ENCODE peak calls at places on chromosomes 7 and 10, in eight cellular contexts. C is upper lobe of right lung; E is GM23248; M is transverse colon; O is psoas muscle; P is CD4-positive, CD25-positive, alpha-beta regulatory T cell; T is adrenal gland; I is cardiac muscle cell. F is an unnamed sample.

GRCh38 chr10:30762620-30763019 is 133.1 kb upstream of the LYZL2 start:
- DNase-seq in C (no peak), E (no peak), M (no peak), O (no peak), P (no peak), T (no peak), I (no peak), F (no peak)

GRCh38 chr10:28982950-28983349 is 305.6 kb downstream of the BAMBI start:
- DNase-seq in C (no peak), E (no peak), M (no peak), O (no peak), P (no peak), T (no peak), I (peak), F (no peak)

GRCh38 chr7:153017197-153017596 is 257.6 kb downstream of the ACTR3B start:
- DNase-seq in C (no peak), E (no peak), M (no peak), O (no peak), P (no peak), T (no peak), I (no peak), F (peak)

GRCh38 chr10:77501152-77501845 is 136.3 kb downstream of the KCNMA1 start:
- DNase-seq in C (no peak), E (peak), M (no peak), O (peak), P (no peak), T (peak), I (peak), F (no peak)

GRCh38 chr10:91006752-91007346 is 86.0 kb upstream of the ANKRD1 start:
- DNase-seq in C (no peak), E (no peak), M (no peak), O (no peak), P (peak), T (no peak), I (no peak), F (no peak)

GRCh38 chr10:86953747-86954680 is 3.4 kb downstream of the MMRN2 start:
- DNase-seq in C (no peak), E (peak), M (no peak), O (peak), P (no peak), T (peak), I (peak), F (peak)

GRCh38 chr10:118873080-118873737 is 118.4 kb upstream of the CACUL1 start:
- DNase-seq in C (no peak), E (peak), M (no peak), O (no peak), P (no peak), T (no peak), I (peak), F (no peak)

GRCh38 chr7:120996333-120996982 is 7.9 kb downstream of the CPED1 start:
- DNase-seq in C (no peak), E (peak), M (peak), O (no peak), P (peak), T (peak), I (peak), F (peak)

GRCh38 chr7:32531402-32531801 is 36.1 kb downstream of the AVL9 start:
- DNase-seq in C (no peak), E (no peak), M (no peak), O (no peak), P (no peak), T (no peak), I (no peak), F (no peak)

DNA sequence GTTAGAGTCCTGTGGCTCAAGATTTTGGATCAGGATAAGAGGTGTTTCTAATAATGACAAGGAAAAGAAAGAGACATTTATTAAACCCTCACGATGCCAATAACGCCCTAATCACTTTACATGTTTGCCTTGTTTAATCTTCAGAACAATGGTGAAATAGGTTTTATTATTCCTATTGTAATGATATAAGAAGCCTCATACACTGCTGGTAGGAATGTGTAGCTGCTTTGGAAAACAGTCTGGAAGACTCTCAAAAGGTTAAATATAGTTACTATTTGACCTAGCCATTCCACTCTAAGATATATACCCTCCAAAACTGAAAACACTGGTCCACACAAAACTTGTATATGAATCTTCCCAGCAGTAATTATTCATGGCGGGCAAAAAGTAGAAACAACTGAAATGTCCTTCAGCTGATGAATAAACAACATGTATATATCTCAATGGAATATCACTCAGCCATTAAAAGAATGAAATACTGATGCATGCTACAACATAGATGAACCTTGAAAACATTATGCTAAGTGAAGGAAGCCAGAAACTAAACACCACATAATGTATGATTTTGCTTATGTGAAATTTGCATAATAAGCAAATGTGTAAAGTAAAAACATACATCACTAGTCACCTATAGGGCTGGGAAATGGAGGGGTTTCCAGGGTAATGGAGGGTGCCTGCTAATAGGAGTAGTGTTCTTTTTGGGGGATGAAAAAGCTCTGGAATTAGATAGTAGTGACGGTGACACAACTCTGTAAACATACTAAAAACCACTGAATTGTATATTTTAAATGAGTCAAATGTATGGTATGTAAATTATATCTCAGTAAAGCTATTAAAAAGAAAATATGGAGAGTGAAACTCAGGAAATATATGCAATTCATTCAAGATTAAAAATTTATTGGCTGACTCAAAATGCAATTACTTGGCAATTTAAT is 76.9 kb upstream of the ANK3 start:
- DNase-seq in C (no peak), E (peak), M (no peak), O (no peak), P (no peak), T (no peak), I (no peak), F (no peak)
- H3K4me3 ChIP-seq in C (no peak), E (no peak), M (no peak), O (no peak), P (no peak), T (no peak), I (no peak), F (no peak)

DNA sequence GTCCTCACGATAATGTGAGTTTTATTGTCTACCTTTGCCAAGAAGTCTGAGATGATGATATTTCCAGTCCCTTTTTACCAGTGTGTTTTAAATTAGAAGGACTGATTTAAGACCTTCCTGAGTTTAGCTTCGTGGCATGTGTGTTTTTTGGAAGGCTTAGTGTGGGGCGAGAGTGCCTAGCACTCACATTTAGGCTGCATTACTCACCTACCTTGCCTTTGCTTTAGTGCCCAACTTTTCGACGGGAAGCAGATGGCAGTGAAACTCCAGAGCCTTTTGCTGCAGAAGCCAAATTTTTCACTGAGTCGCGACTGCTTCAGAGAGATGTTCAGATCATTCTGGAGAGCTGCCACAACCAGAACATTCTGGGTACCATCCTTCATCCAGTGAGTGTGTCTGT is 50.9 kb downstream of the SND1 start:
- DNase-seq in C (no peak), E (peak), M (no peak), O (no peak), P (no peak), T (no peak), I (no peak), F (no peak)
- H3K4me3 ChIP-seq in C (no peak), E (no peak), M (no peak), O (no peak), P (no peak), T (no peak), I (no peak), F (no peak)

DNA sequence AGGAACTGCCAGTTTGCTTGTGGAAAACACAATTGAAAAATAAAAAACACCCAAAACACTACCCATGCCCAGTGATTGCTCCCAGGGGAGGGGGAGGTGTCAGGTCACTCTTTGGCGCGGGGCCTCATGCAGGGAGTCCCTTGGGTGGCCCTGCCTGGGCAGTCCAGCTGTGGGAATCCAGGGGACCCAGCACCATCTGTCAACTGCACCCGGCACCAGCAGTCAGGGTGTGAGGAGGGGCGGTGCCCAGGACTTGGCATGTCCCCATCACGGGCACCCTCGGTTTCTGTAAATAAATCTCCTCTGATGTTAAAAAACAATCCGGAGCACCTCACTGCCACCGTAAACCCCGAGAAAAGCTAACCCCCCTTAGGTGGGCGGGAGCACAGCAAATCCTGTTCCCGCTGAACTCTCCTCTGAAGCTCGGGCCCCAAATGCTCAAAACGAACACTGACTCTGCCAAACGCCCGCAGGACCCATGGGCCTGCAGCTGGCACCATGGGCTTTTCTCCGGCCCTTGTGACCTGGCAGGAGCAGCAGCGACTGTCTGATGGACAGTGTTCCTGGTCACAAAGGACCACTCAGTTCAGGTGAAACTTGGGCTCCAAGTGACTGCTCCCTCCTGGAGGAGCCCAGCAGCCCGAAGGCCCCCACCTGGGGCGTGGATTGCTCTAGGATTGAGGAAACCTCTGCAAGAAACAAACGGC is 18.5 kb upstream of the EN2 start:
- DNase-seq in C (no peak), E (no peak), M (no peak), O (no peak), P (no peak), T (no peak), I (no peak), F (no peak)
- H3K4me3 ChIP-seq in C (no peak), E (no peak), M (no peak), O (no peak), P (no peak), T (no peak), I (no peak), F (no peak)

DNA sequence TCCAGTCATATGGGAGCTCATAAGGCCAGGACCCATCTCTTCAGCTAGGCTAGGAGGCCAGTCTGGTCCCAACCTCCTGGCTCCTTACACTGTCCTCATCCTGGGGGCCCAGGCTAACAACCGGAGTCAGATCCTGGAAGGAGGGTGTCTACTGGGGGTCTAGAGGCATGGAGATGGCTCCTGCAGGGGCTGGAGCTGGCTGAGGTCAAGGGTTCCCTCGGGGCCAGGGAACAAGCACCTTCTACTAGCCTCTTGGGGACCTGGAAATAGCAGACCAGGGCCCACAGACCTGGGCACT is 37.2 kb downstream of the CLRN3 start:
- DNase-seq in C (no peak), E (no peak), M (no peak), O (no peak), P (no peak), T (no peak), I (no peak), F (no peak)
- H3K4me3 ChIP-seq in C (no peak), E (no peak), M (no peak), O (no peak), P (no peak), T (no peak), I (no peak), F (no peak)

DNA sequence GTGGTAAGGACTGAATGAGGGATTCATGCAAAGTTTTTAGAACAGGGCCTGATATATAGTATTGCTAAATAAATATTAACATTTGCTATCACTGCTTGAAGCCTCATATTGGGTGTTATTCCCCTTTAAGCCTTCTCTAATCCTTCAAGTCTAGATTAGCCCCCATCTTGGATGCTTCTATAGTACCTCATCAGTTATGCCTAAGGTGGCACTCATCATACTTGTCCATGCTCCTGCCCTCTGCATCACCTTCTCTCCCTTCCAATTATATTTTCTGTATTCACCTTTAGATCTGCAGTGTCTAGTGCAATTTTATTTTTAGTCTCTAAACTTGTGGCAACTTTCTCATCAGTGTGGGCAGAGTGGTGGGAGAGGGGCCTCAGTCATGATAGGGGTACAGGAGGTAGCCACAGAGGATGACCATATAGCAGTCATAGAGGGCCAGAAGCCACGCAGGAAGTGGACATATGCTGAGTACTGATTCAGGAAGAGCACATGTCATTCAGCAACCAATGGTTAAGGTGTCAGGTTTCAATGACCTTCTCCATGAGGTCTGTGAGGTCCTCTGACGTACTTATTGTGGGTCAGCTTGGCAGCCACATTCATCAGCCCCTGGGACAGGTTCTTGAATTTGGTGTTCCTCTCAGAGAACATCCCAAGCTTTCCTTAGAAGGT is 2.5 kb downstream of the ENTPD1 start:
- DNase-seq in C (no peak), E (no peak), M (peak), O (no peak), P (no peak), T (no peak), I (no peak), F (no peak)
- H3K4me3 ChIP-seq in C (peak), E (no peak), M (no peak), O (no peak), P (peak), T (no peak), I (no peak), F (no peak)

F was measured in testis.